ENCODE peak calls at places on chromosomes 11 and 22, in ten cellular contexts. H is AG10803, Y is HepG2, W is fibroblast of mammary gland, N is cardiac muscle cell, Q is cardiac fibroblast, M is psoas muscle, S is AG04449, O is AG09309, T is fibroblast of lung. A is an unnamed sample.

GRCh38 chr11:3939211-3939610 is 83.7 kb downstream of the STIM1 start:
- DNase-seq in W (peak; percentile 91), N (no peak), H (peak; percentile 94), Q (peak; percentile 84), Y (no peak), M (no peak), S (peak; percentile 80), T (peak; percentile 96), O (peak; percentile 73), A (peak; percentile 93)

GRCh38 chr22:35477911-35478582 is 62.6 kb upstream of the RASD2 start:
- DNase-seq in M (peak; percentile 78), Q (peak; percentile 75), H (peak; percentile 83), O (peak; percentile 32), W (peak; percentile 90), Y (no peak), N (no peak), T (peak; percentile 83), S (peak; percentile 24), A (peak; percentile 49)

GRCh38 chr11:17013548-17014320 is 480 bp downstream of the PLEKHA7 start:
- DNase-seq in S (no peak), M (peak; percentile 52), Q (no peak), Y (peak; percentile 19), T (peak; percentile 11), N (peak; percentile 41), H (no peak), W (no peak), O (no peak), A (no peak)

GRCh38 chr11:59185412-59185811 is 13.5 kb downstream of the DTX4 start:
- DNase-seq in H (no peak), T (no peak), N (no peak), S (no peak), W (no peak), O (no peak), Q (no peak), M (no peak), Y (no peak), A (no peak)

GRCh38 chr11:65576232-65576866 is 496 bp downstream of the EHBP1L1 start:
- DNase-seq in M (peak; percentile 78), S (no peak), W (no peak), Y (no peak), T (no peak), H (no peak), O (no peak), N (no peak), Q (no peak), A (no peak)

GRCh38 chr11:1270476-1270875 is 39.0 kb downstream of the TOLLIP start:
- DNase-seq in O (no peak), N (no peak), W (no peak), Q (no peak), T (no peak), M (peak; percentile 32), H (no peak), Y (no peak), S (no peak), A (no peak)

GRCh38 chr11:9943346-9944110 is 279.7 kb downstream of the SWAP70 start:
- DNase-seq in H (peak; percentile 100), O (peak; percentile 96), Y (peak; percentile 4), T (peak; percentile 68), M (no peak), Q (peak; percentile 98), S (peak; percentile 94), N (no peak), W (peak; percentile 97), A (no peak)

GRCh38 chr11:120929664-120930154 is 94.2 kb upstream of the TBCEL start:
- DNase-seq in T (peak; percentile 28), H (peak; percentile 28), W (peak; percentile 38), Y (peak; percentile 30), O (no peak), M (no peak), S (no peak), Q (peak; percentile 33), N (peak; percentile 91), A (peak; percentile 9)

GRCh38 chr11:113595810-113596594 is 110.1 kb downstream of the TMPRSS5 start:
- DNase-seq in M (no peak), S (no peak), H (no peak), W (no peak), N (no peak), Y (no peak), O (no peak), Q (no peak), T (no peak), A (no peak)

GRCh38 chr11:92222701-92223100 is 1.9 kb upstream of the FAT3 start:
- DNase-seq in O (no peak), N (no peak), T (no peak), Q (no peak), W (no peak), M (no peak), H (no peak), Y (no peak), S (no peak), A (no peak)

GRCh38 chr11:6546735-6547134 is 49.7 kb downstream of the DNHD1 start:
- DNase-seq in T (no peak), S (no peak), Y (no peak), N (no peak), W (no peak), O (no peak), H (no peak), M (no peak), Q (no peak), A (no peak)

GRCh38 chr11:59195596-59195995 is 17.1 kb downstream of the MPEG1 start:
- DNase-seq in N (no peak), Y (no peak), O (no peak), Q (no peak), S (no peak), W (no peak), H (no peak), M (no peak), T (no peak), A (no peak)

GRCh38 chr22:49099496-49100124 is 728.1 kb downstream of the BRD1 start:
- DNase-seq in N (no peak), O (no peak), Q (no peak), H (peak; percentile 12), S (no peak), T (no peak), M (peak; percentile 14), Y (no peak), W (no peak), A (no peak)

GRCh38 chr11:62921573-62922188 is 518 bp upstream of the CHRM1 start:
- DNase-seq in T (no peak), Q (no peak), N (no peak), H (peak; percentile 16), S (no peak), W (peak; percentile 7), O (no peak), M (no peak), Y (no peak), A (no peak)

GRCh38 chr11:131042041-131042390 is 125.7 kb upstream of the SNX19 start:
- DNase-seq in Q (peak; percentile 74), T (no peak), O (no peak), Y (no peak), N (no peak), M (no peak), S (no peak), H (peak; percentile 18), W (peak; percentile 57), A (no peak)

DNA sequence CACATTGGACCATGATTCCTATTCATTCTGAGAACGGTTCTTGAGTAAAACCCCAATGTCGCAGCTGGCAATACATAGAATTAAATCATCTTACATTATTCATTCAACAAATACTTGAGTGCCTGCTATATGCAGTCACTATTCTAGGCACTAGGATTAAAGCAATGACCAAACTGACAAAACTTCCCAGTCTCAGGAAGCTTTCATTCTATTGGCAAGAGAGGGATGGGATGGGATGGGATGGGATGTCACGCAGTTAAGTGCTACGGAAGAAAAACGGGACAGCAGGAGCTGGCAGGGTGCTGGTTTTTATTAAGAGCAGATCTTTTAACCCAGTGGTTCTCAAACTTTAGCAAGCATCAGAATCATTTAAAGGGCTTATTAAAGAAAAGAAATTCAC is 2.9 kb downstream of the PAK1 start:
- DNase-seq in T (no peak), W (no peak), N (no peak), Q (no peak), Y (no peak), M (no peak), S (no peak), H (no peak), O (no peak), A (no peak)
- H3K4me3 ChIP-seq in T (no peak overlapping the region), W (no peak overlapping the region), N (no peak overlapping the region), Q (no peak overlapping the region), Y (no peak overlapping the region), M (no peak overlapping the region), S (no peak overlapping the region), H (no peak overlapping the region), O (no peak overlapping the region), A (no peak overlapping the region)

DNA sequence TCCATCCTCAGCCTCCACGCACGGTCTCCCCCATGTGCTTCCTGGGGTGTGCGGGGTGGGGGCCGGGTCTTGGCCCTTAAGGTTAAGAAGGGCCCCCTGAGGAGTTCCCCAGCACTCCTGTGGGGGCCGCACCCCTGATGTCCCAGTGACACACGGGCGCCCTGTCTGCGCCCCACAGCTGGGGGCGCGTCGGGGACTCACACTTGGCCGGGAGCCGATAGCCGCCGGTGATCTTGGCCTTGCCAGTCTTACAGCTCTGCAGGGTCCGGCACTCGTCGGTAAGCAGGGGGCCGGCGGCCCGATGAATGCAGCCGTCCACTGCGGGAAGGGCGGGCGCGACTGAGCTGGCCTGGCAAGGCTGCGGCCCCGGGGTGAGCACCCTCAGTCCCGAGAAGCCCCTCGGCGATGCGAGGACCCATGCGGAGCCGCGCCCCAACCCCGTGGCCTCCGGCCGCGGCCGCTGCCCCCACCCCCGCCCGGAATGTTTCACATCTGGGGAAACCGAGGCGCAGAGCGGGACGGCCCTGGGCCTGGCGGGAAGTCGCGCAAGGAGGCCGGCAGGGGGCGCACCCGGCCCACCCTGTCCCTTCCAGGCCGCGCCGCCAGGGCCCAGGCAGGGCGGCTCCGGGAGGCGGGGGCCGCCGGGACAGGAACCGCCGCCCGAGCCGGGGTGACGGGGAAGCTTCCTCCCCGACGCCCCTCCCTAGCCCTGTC is 13.9 kb downstream of the OTUB1 start:
- DNase-seq in O (peak; percentile 11), H (peak; percentile 66), S (no peak), Y (no peak), Q (peak; percentile 68), M (peak; percentile 86), T (peak; percentile 61), W (peak; percentile 69), N (peak; percentile 87), A (peak; percentile 23)
- TF ChIP-seq CTCF in O (peak; percentile 60), H (peak; percentile 50), S (peak; percentile 86), Y (no peak), Q (peak; percentile 41), M (peak; percentile 75), T (peak; percentile 49), W (no peak), N (peak; percentile 53), A (peak; percentile 52)

GRCh38 chr11:105071060-105071732 is 26.1 kb upstream of the CARD16 start:
- DNase-seq in M (no peak), Y (no peak), N (no peak), S (no peak), O (no peak), T (no peak), Q (no peak), H (no peak), W (no peak), A (no peak)
- H3K4me3 ChIP-seq in M (no peak overlapping the region), Y (no peak overlapping the region), N (no peak overlapping the region), S (no peak overlapping the region), O (no peak overlapping the region), T (no peak overlapping the region), Q (no peak overlapping the region), H (no peak overlapping the region), W (no peak overlapping the region), A (no peak overlapping the region)

DNA sequence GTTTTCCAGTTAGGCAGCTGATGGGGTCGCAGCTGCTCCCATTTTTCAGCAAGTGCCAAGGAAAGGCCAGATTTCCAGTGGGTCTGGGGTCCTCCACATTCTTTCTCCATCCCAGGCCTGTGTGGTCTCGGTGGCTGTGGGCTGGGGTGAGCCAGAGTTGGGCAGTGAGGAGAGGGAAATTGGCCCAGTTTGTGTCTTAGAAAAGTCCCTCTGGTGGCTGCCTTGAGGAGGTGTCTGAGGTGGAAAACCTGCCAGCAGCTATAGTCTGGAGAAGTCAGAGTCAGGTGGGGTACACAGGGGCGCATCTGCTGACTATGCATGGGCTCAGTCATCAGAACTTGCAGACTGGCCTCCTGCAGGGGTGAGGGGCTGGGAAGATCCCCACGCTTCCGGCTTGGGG is 30.5 kb downstream of the MRGPRD start:
- DNase-seq in N (peak; percentile 30), Q (peak; percentile 30), Y (no peak), H (no peak), S (no peak), T (no peak), O (no peak), W (peak; percentile 17), M (peak; percentile 28), A (no peak)
- TF ChIP-seq CTCF in N (peak; percentile 35), Q (peak; percentile 57), Y (peak; percentile 30), H (peak; percentile 52), S (peak; percentile 32), T (peak; percentile 13), O (peak; percentile 41), W (peak; percentile 31), M (no peak), A (peak; percentile 48)